ENCODE peak calls at places on chromosome 22, in six cellular contexts. N is upper lobe of left lung, T is A549, K is GM12878, G is HepG2, D is K562. B is an unnamed sample.

GRCh38 chr22:38450234-38450797 is 4.7 kb downstream of the KCNJ4 start:
- ATAC-seq in G (no peak), N (no peak), D (no peak), K (no peak), T (no peak), B (no peak)

GRCh38 chr22:17303840-17304779 is 65.2 kb upstream of the CECR2 start:
- ATAC-seq in T (no peak), K (peak; percentile 96), N (peak; percentile 31), G (peak; percentile 52), D (peak; percentile 53), B (no peak)

GRCh38 chr22:31029276-31029675 is 51.8 kb upstream of the SMTN start:
- ATAC-seq in D (no peak), T (no peak), N (no peak), K (no peak), G (no peak), B (no peak)

GRCh38 chr22:32364210-32364609 is 6.5 kb downstream of the RFPL3 start:
- ATAC-seq in G (no peak), T (no peak), N (no peak), K (no peak), D (no peak), B (no peak)

GRCh38 chr22:47842119-47842518 is 1079.7 kb downstream of the TBC1D22A start:
- ATAC-seq in T (no peak), G (peak; percentile 42), K (peak; percentile 55), N (no peak), D (no peak), B (no peak)

GRCh38 chr22:39214383-39215069 is 30.3 kb downstream of the PDGFB start:
- ATAC-seq in N (no peak), D (no peak), G (peak; percentile 59), T (peak; percentile 72), K (no peak), B (no peak)

GRCh38 chr22:43275545-43275981 is 67.6 kb downstream of the SCUBE1 start:
- ATAC-seq in T (no peak), D (peak; percentile 61), K (no peak), N (no peak), G (no peak), B (no peak)

GRCh38 chr22:31247726-31248125 is 35.6 kb downstream of the LIMK2 start:
- ATAC-seq in D (no peak), G (no peak), K (no peak), T (no peak), N (no peak), B (no peak)

GRCh38 chr22:46018859-46019258 is 41.9 kb upstream of the WNT7B start:
- ATAC-seq in G (no peak), K (no peak), N (no peak), D (no peak), T (no peak), B (no peak)

GRCh38 chr22:19446603-19447387 is 716 bp downstream of the C22orf39 start:
- ATAC-seq in T (peak; percentile 43), K (no peak), N (peak; percentile 12), D (peak; percentile 54), G (peak; percentile 37), B (no peak)

GRCh38 chr22:38305481-38306448 is 11.5 kb downstream of the CSNK1E start:
- ATAC-seq in K (peak; percentile 89), N (peak; percentile 23), G (no peak), T (peak; percentile 70), D (peak; percentile 88), B (no peak)

GRCh38 chr22:31923166-31923565 is 21.2 kb upstream of the YWHAH start:
- ATAC-seq in G (no peak), D (no peak), T (no peak), K (peak; percentile 39), N (peak; percentile 77), B (peak; percentile 46)

GRCh38 chr22:35070451-35071093 is 4.6 kb downstream of the ISX start:
- ATAC-seq in G (no peak), K (no peak), T (no peak), D (no peak), N (no peak), B (no peak)

GRCh38 chr22:22935056-22935545 is 47.5 kb downstream of the IGLL5 start:
- ATAC-seq in T (no peak), D (peak; percentile 1), G (no peak), K (peak; percentile 46), N (no peak), B (no peak)

GRCh38 chr22:31139866-31140716 is at the start of gene PLA2G3:
- ATAC-seq in D (peak; percentile 82), T (no peak), N (peak; percentile 66), K (no peak), G (peak; percentile 82), B (peak; percentile 35)

GRCh38 chr22:17969732-17970131 is 54.6 kb downstream of the MICAL3 start:
- ATAC-seq in T (peak; percentile 83), G (no peak), N (no peak), D (peak; percentile 13), K (no peak), B (peak; percentile 54)

GRCh38 chr22:27420817-27421361 is 380.7 kb downstream of the MN1 start:
- ATAC-seq in G (no peak), T (no peak), N (peak; percentile 80), D (no peak), K (no peak), B (peak; percentile 87)

GRCh38 chr22:40635940-40636379 is 559 bp downstream of the MRTFA start:
- ATAC-seq in K (peak; percentile 50), D (peak; percentile 38), T (peak; percentile 48), N (peak; percentile 19), G (peak; percentile 65), B (no peak)

GRCh38 chr22:23363683-23364082 is 183.4 kb downstream of the BCR start:
- ATAC-seq in G (no peak), T (no peak), N (no peak), D (no peak), K (no peak), B (no peak)

GRCh38 chr22:49925525-49926128 is 7.2 kb downstream of the CRELD2 start:
- ATAC-seq in K (peak; percentile 72), G (no peak), D (no peak), T (no peak), N (no peak), B (no peak)

GRCh38 chr22:33631777-33632176 is 288.5 kb downstream of the LARGE1 start:
- ATAC-seq in G (no peak), T (no peak), D (no peak), K (no peak), N (no peak), B (no peak)

GRCh38 chr22:33620085-33620484 is 300.2 kb downstream of the LARGE1 start:
- ATAC-seq in N (no peak), G (no peak), D (no peak), K (no peak), T (no peak), B (no peak)

DNA sequence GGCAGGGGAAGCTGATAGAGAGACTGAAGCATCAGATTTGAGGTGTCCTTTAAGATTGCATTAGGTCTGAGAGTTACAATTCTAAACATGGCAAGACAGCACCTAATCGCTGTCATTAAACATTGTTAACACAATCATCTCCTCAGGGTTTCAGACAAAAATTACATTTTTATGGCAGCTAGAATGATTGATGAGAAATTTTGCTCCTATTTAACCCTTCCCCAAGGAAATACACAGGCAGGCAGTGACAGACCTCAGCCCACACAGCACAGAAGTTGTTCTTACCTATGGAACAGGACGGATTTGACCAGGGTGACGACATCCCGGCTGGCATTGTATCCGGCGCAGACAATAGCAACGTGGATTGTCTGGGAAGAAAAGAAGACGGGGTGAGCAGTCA is 294.3 kb downstream of the LARGE1 start:
- ATAC-seq in G (no peak), T (no peak), D (no peak), N (no peak), K (no peak), B (no peak)
- TF ChIP-seq EP300 in G (no peak), T (no peak), D (no peak), N (no peak), K (no peak), B (no peak)

GRCh38 chr22:36329217-36330078 is 58.3 kb downstream of the MYH9 start:
- ATAC-seq in D (peak; percentile 79), T (peak; percentile 41), K (peak; percentile 4), G (peak; percentile 17), N (no peak), B (peak; percentile 57)

GRCh38 chr22:36331912-36332622 is 55.7 kb downstream of the MYH9 start:
- ATAC-seq in T (no peak), D (no peak), K (peak; percentile 45), N (peak; percentile 58), G (no peak), B (no peak)

GRCh38 chr22:36331306-36331911 is 56.4 kb downstream of the MYH9 start:
- ATAC-seq in D (peak; percentile 69), N (peak; percentile 83), G (peak; percentile 53), T (peak; percentile 38), K (peak; percentile 83), B (peak; percentile 43)

GRCh38 chr22:36330127-36330526 is 57.6 kb downstream of the MYH9 start:
- ATAC-seq in D (no peak), N (no peak), G (no peak), K (no peak), T (no peak), B (no peak)

GRCh38 chr22:36330655-36331305 is 57.0 kb downstream of the MYH9 start:
- ATAC-seq in N (peak; percentile 34), G (no peak), D (no peak), T (no peak), K (no peak), B (peak; percentile 13)
- TF ChIP-seq EP300 in N (peak; percentile 89), G (no peak), D (no peak), T (no peak), K (no peak), B (no peak)

GRCh38 chr22:36367066-36367465 is 20.7 kb downstream of the MYH9 start:
- ATAC-seq in D (no peak), T (no peak), K (no peak), N (no peak), G (no peak), B (no peak)

GRCh38 chr22:36367479-36367878 is 20.3 kb downstream of the MYH9 start:
- ATAC-seq in K (no peak), T (no peak), G (no peak), N (no peak), D (no peak), B (no peak)

GRCh38 chr22:36369004-36369921 is 18.5 kb downstream of the MYH9 start:
- ATAC-seq in G (peak; percentile 48), K (no peak), N (no peak), T (no peak), D (peak; percentile 6), B (no peak)

GRCh38 chr22:36369922-36370781 is 17.6 kb downstream of the MYH9 start:
- ATAC-seq in G (peak; percentile 63), D (peak; percentile 36), T (peak; percentile 50), K (peak; percentile 64), N (peak; percentile 64), B (peak; percentile 63)

DNA sequence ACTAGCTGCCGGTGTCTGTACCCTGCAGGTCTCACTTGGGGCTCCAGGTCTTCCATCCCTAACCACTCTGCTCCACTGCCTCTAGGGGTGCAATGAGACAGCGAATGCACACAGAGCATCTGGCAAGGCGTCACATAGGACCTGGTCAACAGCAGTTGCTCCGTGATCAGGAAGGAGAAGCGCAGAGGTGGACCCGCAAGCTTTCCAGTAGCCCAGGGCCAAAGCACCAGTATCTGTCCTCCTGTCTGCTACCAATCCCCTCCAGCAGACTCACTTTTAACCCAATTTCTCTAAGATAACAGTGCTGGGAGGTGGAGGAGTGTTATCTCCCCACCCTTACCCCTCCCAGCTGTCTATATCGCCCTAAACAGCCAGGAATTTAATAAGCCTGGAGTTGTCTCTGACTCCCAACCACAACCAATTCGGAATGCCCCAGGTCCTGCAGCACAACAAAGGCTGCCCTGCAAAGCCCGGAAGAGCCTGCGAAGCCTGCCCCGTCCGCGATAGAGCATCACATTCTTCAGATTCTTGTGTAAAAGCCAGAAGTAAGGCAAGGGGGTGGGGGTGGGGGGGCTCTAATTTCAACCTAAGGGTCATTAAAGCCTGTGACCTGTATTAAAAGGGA is 19.3 kb downstream of the MYH9 start:
- ATAC-seq in G (peak; percentile 52), K (no peak), T (peak; percentile 20), N (no peak), D (peak; percentile 89), B (no peak)
- TF ChIP-seq EP300 in G (no peak), K (no peak), T (no peak), N (no peak), D (peak; percentile 94), B (no peak)

GRCh38 chr22:42231929-42232328 is 38.5 kb downstream of the TCF20 start:
- ATAC-seq in G (no peak), N (no peak), T (no peak), K (no peak), D (no peak), B (no peak)
- TF ChIP-seq EP300 in G (no peak), N (no peak), T (no peak), K (no peak), D (no peak), B (no peak)